ENCODE peak calls at places on chromosome 17, in nine cellular contexts. W is GM23338, C is HCT116, N is MM.1S, I is hepatocyte, J is GM23248, T is SK-N-SH, S is PC-3, O is OCI-LY7. E is an unnamed sample.
A peak's percentile ranks its signal among the peaks of the same experiment; 100 is the strongest.

GRCh38 chr17:28972437-28972836 is 21.1 kb upstream of the PHF12 start:
- DNase-seq in W (no peak), C (no peak), N (no peak), I (no peak), J (peak; percentile 51), T (no peak), S (no peak), O (no peak), E (no peak)

GRCh38 chr17:44219126-44219635 is 294 bp downstream of the UBTF start:
- DNase-seq in W (peak; percentile 80), C (no peak), N (peak; percentile 71), I (peak; percentile 91), J (peak; percentile 89), T (peak; percentile 85), S (peak; percentile 82), O (peak; percentile 88), E (peak; percentile 93)

GRCh38 chr17:40552806-40553693 is 12.2 kb downstream of the CCR7 start:
- DNase-seq in W (no peak), C (no peak), N (no peak), I (no peak), J (peak; percentile 47), T (no peak), S (no peak), O (no peak), E (no peak)

GRCh38 chr17:43967251-43967875 is 13.6 kb upstream of the PYY start:
- DNase-seq in W (no peak), C (no peak), N (no peak), I (no peak), J (peak; percentile 46), T (no peak), S (no peak), O (no peak), E (no peak)

GRCh38 chr17:54405826-54406225 is 494.8 kb upstream of the TOM1L1 start:
- DNase-seq in W (no peak), C (no peak), N (no peak), I (no peak), J (no peak), T (no peak), S (no peak), O (no peak), E (no peak)

GRCh38 chr17:56347646-56348045 is 194.4 kb downstream of the ANKFN1 start:
- DNase-seq in W (no peak), C (no peak), N (no peak), I (no peak), J (no peak), T (no peak), S (no peak), O (no peak), E (no peak)

GRCh38 chr17:55458977-55459376 is 37.3 kb upstream of the MMD start:
- DNase-seq in W (no peak), C (peak; percentile 49), N (no peak), I (no peak), J (peak; percentile 87), T (no peak), S (peak; percentile 95), O (no peak), E (no peak)

GRCh38 chr17:81194941-81195901 is 27.5 kb downstream of the CEP131 start:
- DNase-seq in W (no peak), C (no peak), N (no peak), I (no peak), J (no peak), T (no peak), S (no peak), O (no peak), E (no peak)

GRCh38 chr17:31657876-31658275 is 201.2 kb downstream of the COPRS start:
- DNase-seq in W (no peak), C (no peak), N (no peak), I (no peak), J (no peak), T (no peak), S (no peak), O (no peak), E (no peak)

GRCh38 chr17:31653710-31654109 is 205.3 kb downstream of the COPRS start:
- DNase-seq in W (no peak), C (no peak), N (no peak), I (no peak), J (no peak), T (no peak), S (no peak), O (no peak), E (no peak)

GRCh38 chr17:31649302-31649701 is 209.7 kb downstream of the COPRS start:
- DNase-seq in W (no peak), C (no peak), N (no peak), I (no peak), J (no peak), T (no peak), S (no peak), O (no peak), E (no peak)

GRCh38 chr17:31650756-31651520 is 208.1 kb downstream of the COPRS start:
- DNase-seq in W (no peak), C (no peak), N (no peak), I (no peak), J (no peak), T (no peak), S (no peak), O (no peak), E (no peak)

DNA sequence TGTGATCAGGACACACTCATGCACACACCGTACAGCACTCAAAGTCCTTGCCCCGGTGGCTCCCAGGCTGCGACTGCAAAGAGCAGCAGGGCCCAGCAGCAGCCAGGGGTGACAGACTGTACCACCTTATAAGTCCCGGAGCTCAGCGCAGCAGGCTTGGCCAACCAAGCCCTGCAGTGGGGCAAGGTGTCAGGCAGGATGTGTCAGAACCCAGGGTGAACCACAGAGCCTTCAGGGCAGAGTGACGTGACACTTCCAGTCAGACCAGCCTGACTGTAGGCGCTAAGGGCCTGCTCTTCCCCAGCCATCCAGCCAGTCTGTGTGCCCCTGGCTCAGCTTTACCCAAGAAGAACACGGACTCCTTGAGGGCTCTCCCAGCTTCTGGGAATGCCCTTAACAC is 204.1 kb downstream of the COPRS start:
- DNase-seq in W (no peak), C (no peak), N (no peak), I (no peak), J (no peak), T (no peak), S (peak; percentile 82), O (no peak), E (no peak)
- TF ChIP-seq EZH2phosphoT487 in W (no peak), C (no peak), N (no peak), I (no peak), J (no peak), T (no peak), S (no peak), O (no peak), E (no peak)

GRCh38 chr17:48718781-48719641 is 3.3 kb downstream of the PRAC1 start:
- DNase-seq in W (peak; percentile 73), C (no peak), N (no peak), I (no peak), J (no peak), T (peak; percentile 38), S (peak; percentile 47), O (no peak), E (peak; percentile 64)

GRCh38 chr17:48719642-48720262 is 2.6 kb downstream of the PRAC1 start:
- DNase-seq in W (peak; percentile 95), C (no peak), N (no peak), I (no peak), J (no peak), T (peak; percentile 47), S (peak; percentile 91), O (no peak), E (peak; percentile 74)

GRCh38 chr17:48722201-48722907 is at the start of gene PRAC1:
- DNase-seq in W (peak; percentile 63), C (no peak), N (no peak), I (no peak), J (no peak), T (no peak), S (peak; percentile 97), O (no peak), E (peak; percentile 20)

GRCh38 chr17:48721009-48721402 is 1.3 kb downstream of the PRAC1 start:
- DNase-seq in W (no peak), C (no peak), N (no peak), I (no peak), J (no peak), T (no peak), S (peak; percentile 42), O (no peak), E (no peak)

GRCh38 chr17:48720263-48721008 is 1.9 kb downstream of the PRAC1 start:
- DNase-seq in W (no peak), C (no peak), N (no peak), I (no peak), J (no peak), T (no peak), S (peak; percentile 55), O (no peak), E (peak; percentile 16)
- H3K27ac ChIP-seq in W (no peak overlapping the region), C (no peak overlapping the region), N (no peak overlapping the region), I (no peak overlapping the region), J (no peak overlapping the region), T (no peak overlapping the region), S (peak overlapping the region; percentile 87), O (no peak overlapping the region), E (no peak overlapping the region)

DNA sequence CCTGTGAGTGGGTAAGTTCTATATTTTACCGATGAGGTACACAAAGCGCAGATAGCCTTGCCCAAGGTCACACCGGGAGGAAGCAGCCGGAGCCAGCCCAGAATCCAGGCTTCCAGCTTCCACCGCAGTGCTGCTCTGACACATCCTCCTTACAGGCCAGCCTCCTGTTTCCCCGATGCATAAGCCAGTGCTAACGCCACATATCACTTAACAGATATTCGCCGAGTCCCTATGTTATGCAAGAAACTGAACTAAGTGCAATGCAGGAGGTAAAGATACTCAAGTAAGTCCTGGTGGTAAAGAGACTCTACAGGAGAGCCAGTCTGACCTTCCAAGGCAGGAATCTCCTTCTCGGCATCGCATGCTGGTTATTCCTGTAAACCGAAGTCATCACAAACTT is 118.3 kb upstream of the TNRC6C start:
- DNase-seq in W (no peak), C (no peak), N (no peak), I (peak; percentile 60), J (no peak), T (no peak), S (no peak), O (no peak), E (no peak)
- TF ChIP-seq EZH2phosphoT487 in W (no peak), C (no peak), N (no peak), I (no peak), J (no peak), T (no peak), S (no peak), O (no peak), E (no peak)

GRCh38 chr17:70108166-70108565 is 33.1 kb downstream of the KCNJ16 start:
- DNase-seq in W (no peak), C (no peak), N (no peak), I (no peak), J (no peak), T (no peak), S (no peak), O (no peak), E (no peak)
- H3K27ac ChIP-seq in W (no peak overlapping the region), C (no peak overlapping the region), N (no peak overlapping the region), I (no peak overlapping the region), J (no peak overlapping the region), T (no peak overlapping the region), S (no peak overlapping the region), O (no peak overlapping the region), E (no peak overlapping the region)